ENCODE peak calls at places on chromosomes 13 and 19, in eight cellular contexts. B, I, H, E, L, V, S and D are unnamed samples.
A peak's percentile ranks its signal among the peaks of the same experiment; 100 is the strongest.

GRCh38 chr19:3234800-3235199 is 10.3 kb downstream of the CELF5 start:
- DNase-seq in L (no peak), H (no peak), V (no peak), E (no peak), B (peak; percentile 25), S (no peak), I (no peak), D (no peak)

GRCh38 chr13:34555988-34556387 is 386.1 kb upstream of the NBEA start:
- DNase-seq in I (no peak), E (no peak), B (no peak), S (no peak), H (no peak), L (no peak), V (peak; percentile 3), D (no peak)

GRCh38 chr19:3976495-3977241 is 5.8 kb upstream of the DAPK3 start:
- DNase-seq in H (peak; percentile 94), I (no peak), S (peak; percentile 71), L (no peak), E (no peak), V (no peak), B (no peak), D (no peak)

GRCh38 chr13:43545317-43545874 is 241.4 kb downstream of the ENOX1 start:
- DNase-seq in B (no peak), L (no peak), I (peak; percentile 72), V (no peak), E (peak; percentile 72), H (no peak), S (peak; percentile 87), D (no peak)

GRCh38 chr19:2427323-2428026 is at the start of gene TIMM13:
- DNase-seq in V (peak; percentile 98), L (peak; percentile 97), B (peak; percentile 97), H (peak; percentile 99), E (peak; percentile 95), I (peak; percentile 97), S (peak; percentile 94), D (peak; percentile 94)

GRCh38 chr19:7337380-7338194 is 11.2 kb upstream of the ARHGEF18 start:
- DNase-seq in H (no peak), L (no peak), V (no peak), S (no peak), B (no peak), I (no peak), E (no peak), D (no peak)

GRCh38 chr13:26784704-26785639 is 24.4 kb upstream of the GPR12 start:
- DNase-seq in E (no peak), V (peak; percentile 16), L (no peak), I (no peak), B (no peak), S (no peak), H (no peak), D (no peak)

GRCh38 chr19:51501594-51502263 is at the start of gene SIGLEC12:
- DNase-seq in B (peak; percentile 42), H (no peak), E (no peak), L (no peak), V (no peak), I (no peak), S (no peak), D (no peak)

GRCh38 chr13:48160879-48161278 is 66.0 kb upstream of the MED4 start:
- DNase-seq in H (no peak), S (peak; percentile 75), E (no peak), B (no peak), V (no peak), L (no peak), I (peak; percentile 43), D (no peak)

GRCh38 chr13:95301135-95301946 is at the start of gene ABCC4:
- DNase-seq in V (peak; percentile 88), S (peak; percentile 62), E (peak; percentile 28), B (peak; percentile 77), I (peak; percentile 73), H (peak; percentile 89), L (peak; percentile 17), D (peak; percentile 64)

GRCh38 chr13:110907951-110908898 is 6.6 kb downstream of the ANKRD10 start:
- DNase-seq in I (peak; percentile 58), E (no peak), B (peak; percentile 27), V (peak; percentile 90), H (no peak), S (no peak), L (no peak), D (peak; percentile 28)

GRCh38 chr19:56142087-56142787 is 1.1 kb downstream of the ZNF444 start:
- DNase-seq in H (no peak), S (no peak), E (no peak), I (no peak), L (no peak), B (no peak), V (no peak), D (no peak)

GRCh38 chr19:55027472-55028337 is 10.4 kb downstream of the GP6 start:
- DNase-seq in S (peak; percentile 2), V (no peak), E (no peak), B (no peak), L (no peak), I (no peak), H (peak; percentile 7), D (no peak)

GRCh38 chr13:37326319-37326718 is 220.9 kb upstream of the CSNK1A1L start:
- DNase-seq in L (no peak), E (no peak), H (no peak), V (no peak), S (peak; percentile 7), B (no peak), I (peak; percentile 27), D (no peak)

GRCh38 chr19:5313307-5313706 is 27.3 kb downstream of the PTPRS start:
- DNase-seq in S (no peak), E (no peak), H (no peak), I (no peak), L (no peak), B (peak; percentile 19), V (no peak), D (no peak)

GRCh38 chr13:24195626-24196025 is 35.1 kb downstream of the SPATA13 start:
- DNase-seq in I (no peak), B (no peak), S (no peak), V (no peak), H (no peak), E (no peak), L (no peak), D (no peak)

GRCh38 chr13:105735269-105735668 is 800.2 kb downstream of the EFNB2 start:
- DNase-seq in S (no peak), V (no peak), I (no peak), H (no peak), E (no peak), L (no peak), B (no peak), D (no peak)

GRCh38 chr19:54434862-54435174 is 14.2 kb upstream of the LENG8 start:
- DNase-seq in B (no peak), I (no peak), E (no peak), H (no peak), S (no peak), V (no peak), L (no peak), D (no peak)

GRCh38 chr19:28785961-28786360 is 427.0 kb downstream of the UQCRFS1 start:
- DNase-seq in B (no peak), V (peak; percentile 50), L (no peak), H (no peak), E (no peak), S (no peak), I (no peak), D (no peak)

GRCh38 chr13:52048516-52048915 is 24.0 kb downstream of the UTP14C start:
- DNase-seq in E (no peak), S (peak; percentile 33), H (no peak), B (no peak), I (peak; percentile 21), L (no peak), V (no peak), D (no peak)